ENCODE peak calls at places on chromosomes 3 and 15, in seven cellular contexts. O is ELR; V is midbrain; F is CD4-positive, alpha-beta memory T cell; A is activated CD8-positive, alpha-beta memory T cell treated with anti-CD3 and anti-CD28 coated beads for 48 hours; Q is brain microvascular endothelial cell; E is ecto neural progenitor cell. T is an unnamed sample.

GRCh38 chr3:183911763-183912506 is 27.3 kb upstream of the PARL start:
- DNase-seq in E (no peak), F (no peak), V (no peak), A (no peak), Q (no peak), O (no peak), T (no peak)

GRCh38 chr3:170563712-170564423 is 22.0 kb downstream of the SLC7A14 start:
- DNase-seq in O (peak), V (peak), Q (peak), A (no peak), E (no peak), F (no peak), T (no peak)

GRCh38 chr15:79047676-79048439 is 42.7 kb downstream of the RASGRF1 start:
- DNase-seq in V (no peak), O (no peak), A (no peak), F (no peak), E (no peak), Q (no peak), T (no peak)

GRCh38 chr15:50238263-50238662 is 27.3 kb downstream of the HDC start:
- DNase-seq in O (no peak), E (peak), F (no peak), A (no peak), Q (no peak), V (no peak), T (no peak)

GRCh38 chr15:66566963-66567531 is 1.2 kb upstream of the LCTL start:
- DNase-seq in A (no peak), V (peak), E (peak), F (peak), O (peak), Q (peak), T (peak)

GRCh38 chr3:13011369-13012227 is 61.6 kb downstream of the IQSEC1 start:
- DNase-seq in Q (no peak), O (no peak), V (no peak), F (peak), E (no peak), A (peak), T (peak)

GRCh38 chr3:55013145-55013544 is 85.3 kb upstream of the LRTM1 start:
- DNase-seq in O (peak), E (no peak), Q (peak), A (no peak), V (no peak), F (no peak), T (no peak)

GRCh38 chr3:190697901-190698300 is 164.6 kb downstream of the GMNC start:
- DNase-seq in O (peak), A (no peak), V (no peak), Q (peak), F (no peak), E (no peak), T (no peak)

GRCh38 chr3:115766587-115767492 is 143.5 kb downstream of the GAP43 start:
- DNase-seq in E (no peak), V (no peak), F (no peak), O (peak), Q (peak), A (no peak), T (no peak)

GRCh38 chr3:192843742-192844350 is 73.8 kb downstream of the MB21D2 start:
- DNase-seq in O (no peak), E (no peak), Q (no peak), V (no peak), A (no peak), F (no peak), T (no peak)

GRCh38 chr3:157136647-157137387 is 23.1 kb downstream of the CCNL1 start:
- DNase-seq in O (no peak), V (no peak), E (no peak), A (no peak), Q (no peak), F (no peak), T (no peak)

GRCh38 chr15:75776075-75776443 is 63.4 kb upstream of the CSPG4 start:
- DNase-seq in O (peak), F (no peak), E (no peak), Q (peak), A (no peak), V (no peak), T (no peak)

GRCh38 chr3:186985713-186986364 is 55.5 kb downstream of the ST6GAL1 start:
- DNase-seq in F (no peak), Q (no peak), E (peak), O (no peak), A (no peak), V (no peak), T (no peak)

GRCh38 chr3:196163687-196164493 is 47.3 kb downstream of the ZDHHC19 start:
- DNase-seq in F (no peak), Q (no peak), V (no peak), E (no peak), O (no peak), A (no peak), T (no peak)

GRCh38 chr3:98763814-98764691 is 913 bp downstream of the ST3GAL6 start:
- DNase-seq in V (no peak), A (no peak), Q (no peak), E (no peak), F (no peak), O (no peak), T (no peak)

GRCh38 chr3:160709477-160710182 is 32.7 kb downstream of the ARL14 start:
- DNase-seq in A (no peak), F (no peak), E (no peak), O (no peak), V (no peak), Q (no peak), T (no peak)

T was measured in naive thymus-derived CD4-positive, alpha-beta T cell.